ENCODE peak calls at places on chromosome 11, in six cellular contexts. J, B, O, Z, R and L are unnamed samples.

GRCh38 chr11:10490032-10490397 is 35.0 kb downstream of the AMPD3 start:
- DNase-seq in J (no peak), B (no peak), O (no peak), Z (no peak), R (no peak), L (no peak)

GRCh38 chr11:86740628-86741488 is 59.5 kb upstream of the PRSS23 start:
- DNase-seq in J (no peak), B (peak), O (peak), Z (peak), R (no peak), L (peak)

GRCh38 chr11:121763526-121763925 is 310.8 kb upstream of the SORL1-AS1 start:
- DNase-seq in J (peak), B (no peak), O (no peak), Z (no peak), R (no peak), L (no peak)

GRCh38 chr11:14413307-14414072 is 54.5 kb upstream of the RRAS2 start:
- DNase-seq in J (no peak), B (no peak), O (peak), Z (peak), R (no peak), L (peak)

GRCh38 chr11:5928811-5929210 is 13.2 kb upstream of the OR56A3 start:
- DNase-seq in J (no peak), B (no peak), O (no peak), Z (no peak), R (no peak), L (no peak)

GRCh38 chr11:26287067-26287518 is 44.8 kb upstream of the ANO3 start:
- DNase-seq in J (no peak), B (no peak), O (peak), Z (peak), R (no peak), L (no peak)

GRCh38 chr11:68312780-68313573 is 586 bp downstream of the LRP5 start:
- DNase-seq in J (peak), B (no peak), O (peak), Z (peak), R (peak), L (peak)

GRCh38 chr11:37409124-37409523 is 811.1 kb upstream of the RAG2 start:
- DNase-seq in J (no peak), B (no peak), O (peak), Z (no peak), R (no peak), L (no peak)

GRCh38 chr11:2463766-2464277 is 19.0 kb downstream of the KCNQ1 start:
- DNase-seq in J (no peak), B (no peak), O (no peak), Z (no peak), R (no peak), L (no peak)

GRCh38 chr11:95891423-95892177 is 32.3 kb downstream of the MTMR2 start:
- DNase-seq in J (no peak), B (no peak), O (no peak), Z (peak), R (no peak), L (no peak)

GRCh38 chr11:64661146-64661545 is 61.9 kb downstream of the NRXN2 start:
- DNase-seq in J (no peak), B (no peak), O (no peak), Z (peak), R (no peak), L (no peak)

GRCh38 chr11:47158242-47158641 is 18.4 kb downstream of the ARFGAP2 start:
- DNase-seq in J (no peak), B (no peak), O (no peak), Z (no peak), R (no peak), L (no peak)

GRCh38 chr11:126475627-126475991 is 120.1 kb downstream of the ST3GAL4 start:
- DNase-seq in J (no peak), B (no peak), O (no peak), Z (no peak), R (no peak), L (no peak)

GRCh38 chr11:85813721-85814120 is 2.8 kb upstream of the SYTL2 start:
- DNase-seq in J (no peak), B (no peak), O (peak), Z (no peak), R (no peak), L (no peak)

GRCh38 chr11:43579171-43579918 is 101.2 kb upstream of the HSD17B12 start:
- DNase-seq in J (no peak), B (no peak), O (peak), Z (peak), R (peak), L (peak)

GRCh38 chr11:121112498-121113455 is 11.7 kb downstream of the TECTA start:
- DNase-seq in J (peak), B (peak), O (peak), Z (peak), R (peak), L (peak)

GRCh38 chr11:61870429-61871039 is 20.8 kb downstream of the FADS3 start:
- DNase-seq in J (no peak), B (no peak), O (no peak), Z (peak), R (no peak), L (no peak)

GRCh38 chr11:134528453-134528852 is 116.4 kb upstream of the B3GAT1 start:
- DNase-seq in J (no peak), B (no peak), O (no peak), Z (no peak), R (no peak), L (no peak)

GRCh38 chr11:134564472-134565200 is 152.6 kb upstream of the B3GAT1 start:
- DNase-seq in J (no peak), B (no peak), O (no peak), Z (no peak), R (no peak), L (no peak)

GRCh38 chr11:111299111-111300026 is 1.0 kb downstream of the POU2AF3 start:
- DNase-seq in J (no peak), B (no peak), O (peak), Z (peak), R (peak), L (peak)

GRCh38 chr11:32213223-32213622 is 122.3 kb downstream of the RCN1 start:
- DNase-seq in J (no peak), B (no peak), O (peak), Z (peak), R (no peak), L (no peak)

GRCh38 chr11:18720086-18720810 is 5.7 kb downstream of the IGSF22 start:
- DNase-seq in J (no peak), B (no peak), O (no peak), Z (peak), R (no peak), L (peak)
- H3K4me3 ChIP-seq in J (no peak), B (no peak), O (no peak), Z (peak), R (no peak), L (peak)

GRCh38 chr11:105799728-105800462 is 190.0 kb downstream of the GRIA4 start:
- DNase-seq in J (no peak), B (no peak), O (peak), Z (no peak), R (no peak), L (no peak)
- TF ChIP-seq EZH2phosphoT487 in J (no peak), B (no peak), O (no peak), Z (no peak), R (no peak), L (no peak)

DNA sequence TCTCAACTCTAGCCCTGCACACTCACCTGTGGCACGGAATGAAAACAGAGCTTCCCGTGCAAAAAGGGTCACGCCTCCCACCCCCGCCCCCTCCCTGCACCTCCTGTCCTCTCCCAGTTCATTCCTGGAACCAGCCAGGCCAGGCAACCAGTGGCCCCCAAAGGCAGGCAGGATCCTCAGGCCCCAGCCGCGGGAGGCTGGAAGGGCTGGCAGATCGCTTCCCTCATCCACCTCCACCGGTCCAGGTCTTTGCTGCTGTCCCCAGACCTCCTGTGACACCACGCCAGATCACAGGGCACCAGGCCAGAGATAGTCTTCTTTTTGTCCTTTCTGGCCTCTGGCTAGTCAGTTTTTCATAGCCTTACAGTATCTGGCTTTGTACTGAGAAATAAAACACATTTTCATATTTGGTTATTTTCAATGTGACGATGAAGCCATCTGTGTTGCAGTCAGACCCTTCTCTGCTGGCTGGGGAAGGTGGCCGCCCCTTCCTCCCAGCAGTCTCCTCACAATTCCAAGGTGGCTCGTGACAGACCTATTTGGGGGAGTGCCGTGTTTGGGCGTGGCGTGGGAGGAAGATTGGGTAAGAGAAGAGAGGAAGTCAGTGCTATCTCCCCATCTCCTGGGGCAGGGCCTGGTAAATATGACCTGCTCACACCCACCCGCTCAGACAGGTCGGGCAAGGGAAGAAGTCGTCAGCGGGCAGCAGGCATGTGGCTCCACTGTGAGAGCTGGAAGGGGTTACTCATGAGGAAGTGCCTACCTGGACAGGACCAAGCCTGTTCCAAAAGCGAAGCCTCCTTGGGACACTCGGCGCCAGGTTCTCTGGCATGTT is 9.1 kb downstream of the SSH3 start:
- DNase-seq in J (no peak), B (no peak), O (peak), Z (no peak), R (peak), L (no peak)
- H3K9ac ChIP-seq in J (no peak), B (peak), O (peak), Z (no peak), R (no peak), L (no peak)

GRCh38 chr11:73662445-73663157 is 16.2 kb downstream of the PLEKHB1 start:
- DNase-seq in J (no peak), B (no peak), O (peak), Z (peak), R (no peak), L (no peak)

GRCh38 chr11:73660497-73661034 is 14.2 kb downstream of the PLEKHB1 start:
- DNase-seq in J (no peak), B (no peak), O (no peak), Z (no peak), R (no peak), L (no peak)

GRCh38 chr11:73659961-73660360 is 13.6 kb downstream of the PLEKHB1 start:
- DNase-seq in J (no peak), B (no peak), O (peak), Z (no peak), R (no peak), L (no peak)

GRCh38 chr11:73663604-73664495 is 17.5 kb downstream of the PLEKHB1 start:
- DNase-seq in J (no peak), B (no peak), O (no peak), Z (no peak), R (no peak), L (no peak)

DNA sequence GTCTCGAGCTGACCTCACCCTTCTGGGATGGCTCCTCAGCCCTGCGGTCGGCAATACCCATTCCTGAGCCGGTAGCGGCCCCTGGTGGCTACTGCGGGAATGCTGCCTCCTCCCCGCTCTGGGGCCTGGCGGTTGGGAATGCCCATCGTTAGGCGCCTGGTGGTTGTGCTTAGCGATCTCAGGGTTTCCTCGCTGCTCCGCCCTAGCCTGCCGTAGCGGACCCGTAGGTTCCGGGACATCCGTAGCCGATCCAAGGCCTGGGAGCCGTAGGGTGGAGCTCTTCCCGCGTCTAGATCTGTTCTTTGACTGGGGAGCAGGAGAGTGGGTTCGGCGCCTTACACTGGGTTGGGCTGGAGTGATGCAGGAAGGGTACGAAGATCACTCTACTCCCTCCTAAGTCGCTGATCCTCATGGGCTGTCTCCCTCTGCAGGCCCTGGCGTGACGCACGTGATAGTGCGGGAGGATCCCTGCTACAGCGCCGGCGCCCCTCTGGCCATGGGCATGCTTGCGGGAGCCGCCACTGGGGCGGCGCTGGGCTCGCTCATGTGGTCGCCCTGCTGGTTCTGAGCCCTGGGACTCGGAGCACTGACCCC is 14.8 kb downstream of the PLEKHB1 start:
- DNase-seq in J (peak), B (peak), O (peak), Z (peak), R (peak), L (peak)
- H3K4me3 ChIP-seq in J (peak), B (no peak), O (peak), Z (peak), R (peak), L (peak)

GRCh38 chr11:18171377-18172000 is 1.1 kb upstream of the MRGPRX4 start:
- DNase-seq in J (peak), B (peak), O (peak), Z (peak), R (peak), L (peak)
- TF ChIP-seq EZH2phosphoT487 in J (no peak), B (no peak), O (no peak), Z (no peak), R (no peak), L (no peak)

GRCh38 chr11:33375688-33376311 is 118.6 kb downstream of the HIPK3 start:
- DNase-seq in J (peak), B (no peak), O (peak), Z (peak), R (peak), L (peak)
- H3K9ac ChIP-seq in J (no peak), B (no peak), O (peak), Z (peak), R (peak), L (no peak)

DNA sequence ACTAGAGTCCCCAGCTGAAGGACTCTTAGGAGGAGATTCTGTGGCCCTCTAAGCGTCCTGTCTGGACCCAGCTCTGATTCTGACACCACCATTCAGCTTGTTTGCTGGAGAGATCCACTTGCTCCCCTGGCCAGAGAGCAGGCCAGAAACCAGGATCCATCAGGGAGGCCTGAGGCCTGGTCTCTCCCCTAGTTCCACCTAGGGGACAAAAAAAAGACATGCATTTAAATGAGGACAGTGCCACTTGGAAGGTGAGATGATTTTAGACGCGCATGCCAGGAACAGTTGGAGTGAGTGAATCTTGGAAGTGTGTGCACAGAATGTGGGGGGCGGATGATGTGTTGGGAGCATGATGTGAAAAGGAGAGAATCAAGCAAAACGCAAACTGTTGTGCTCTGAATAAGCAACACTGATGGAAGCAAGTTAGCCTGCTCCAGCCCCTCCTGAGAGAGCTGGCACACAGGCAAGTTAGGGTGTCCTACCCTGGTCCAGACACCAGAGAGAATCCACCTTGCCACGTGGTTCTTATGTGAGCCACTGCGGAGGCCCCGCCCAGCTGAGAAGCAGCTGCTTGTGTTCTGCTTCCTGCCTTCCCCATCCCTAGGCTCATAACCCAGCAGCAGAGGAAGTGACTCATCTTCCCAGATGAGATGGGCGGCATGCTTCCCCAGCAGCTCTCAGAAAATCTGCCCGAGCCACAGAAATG is 8.0 kb upstream of the SLCO2B1 start:
- DNase-seq in J (peak), B (peak), O (peak), Z (peak), R (peak), L (no peak)
- H3K4me3 ChIP-seq in J (peak), B (no peak), O (peak), Z (peak), R (no peak), L (no peak)

GRCh38 chr11:44928144-44928543 is 22.5 kb downstream of the TP53I11 start:
- DNase-seq in J (no peak), B (no peak), O (no peak), Z (no peak), R (no peak), L (no peak)
- TF ChIP-seq EZH2phosphoT487 in J (no peak), B (no peak), O (no peak), Z (no peak), R (no peak), L (no peak)

GRCh38 chr11:35167451-35167954 is 28.5 kb downstream of the CD44 start:
- DNase-seq in J (no peak), B (no peak), O (no peak), Z (peak), R (no peak), L (no peak)
- H3K9ac ChIP-seq in J (peak), B (peak), O (peak), Z (peak), R (peak), L (no peak)